ENCODE peak calls at places on chromosomes 7 and 10, in five cellular contexts. G, K, N, Z and L are unnamed samples.

GRCh38 chr7:133980794-133981193 is 146.3 kb upstream of the LRGUK start:
- ATAC-seq in G (no peak), N (no peak), K (no peak), Z (no peak), L (no peak)

GRCh38 chr7:1619152-1620079 is 49.6 kb upstream of the PSMG3 start:
- ATAC-seq in K (no peak), N (no peak), Z (no peak), G (no peak), L (no peak)

GRCh38 chr7:144437370-144438191 is 34.1 kb upstream of the NOBOX start:
- ATAC-seq in Z (peak), K (no peak), G (peak), N (no peak), L (no peak)

GRCh38 chr10:66852811-66853210 is 73.0 kb upstream of the LRRTM3 start:
- ATAC-seq in Z (no peak), N (no peak), K (no peak), G (no peak), L (no peak)

GRCh38 chr7:125257617-125258016 is 328.0 kb upstream of the POT1 start:
- ATAC-seq in Z (no peak), G (no peak), K (no peak), N (no peak), L (no peak)

GRCh38 chr7:79877874-79878465 is 256.7 kb upstream of the GNAI1 start:
- ATAC-seq in K (no peak), N (no peak), G (no peak), Z (no peak), L (no peak)

GRCh38 chr10:90481326-90481923 is 376.4 kb downstream of the HTR7 start:
- ATAC-seq in N (no peak), Z (no peak), K (no peak), G (no peak), L (no peak)

GRCh38 chr10:22548343-22548742 is 166.0 kb downstream of the PIP4K2A start:
- ATAC-seq in G (no peak), N (no peak), K (no peak), Z (no peak), L (no peak)

GRCh38 chr10:20596065-20596760 is 300.9 kb downstream of the NEBL start:
- ATAC-seq in Z (no peak), N (no peak), G (no peak), K (no peak), L (no peak)

GRCh38 chr7:121166885-121167284 is 161.9 kb upstream of the WNT16 start:
- ATAC-seq in N (no peak), G (no peak), K (no peak), Z (no peak), L (no peak)

GRCh38 chr10:17109475-17110207 is 20.0 kb downstream of the CUBN start:
- ATAC-seq in N (no peak), G (no peak), Z (peak), K (no peak), L (peak)

GRCh38 chr10:113552723-113553122 is at the start of gene HABP2:
- ATAC-seq in Z (no peak), G (no peak), N (no peak), K (no peak), L (no peak)

GRCh38 chr7:148973256-148973655 is 55.0 kb downstream of the PDIA4 start:
- ATAC-seq in Z (no peak), G (no peak), K (no peak), N (no peak), L (no peak)

GRCh38 chr10:92130622-92131270 is 160.1 kb downstream of the CPEB3 start:
- ATAC-seq in N (no peak), K (no peak), Z (no peak), G (no peak), L (no peak)

GRCh38 chr7:29247232-29247961 is 52.8 kb downstream of the CHN2 start:
- ATAC-seq in N (no peak), Z (no peak), G (no peak), K (no peak), L (no peak)

GRCh38 chr7:200704-201103 is 8.3 kb downstream of the FAM20C start:
- ATAC-seq in G (no peak), Z (no peak), N (no peak), K (no peak), L (no peak)